ENCODE peak calls at places on chromosome 16, in eight cellular contexts. U is MM.1S; C is cardiac fibroblast; B is activated T-cell treated with anti-CD3 and anti-CD28 coated beads, Interleukin-2, amount 50 U/mL, for 4 hours; Z is skeletal muscle cell; Q is T-helper 17 cell; D is activated effector memory CD4-positive, alpha-beta T cell treated with anti-CD3 and anti-CD28 coated beads, Interleukin-2, amount 50 U/mL, for 16 hours; O is PC-3. E is an unnamed sample.

GRCh38 chr16:19203374-19203966 is 35.4 kb downstream of the SYT17 start:
- DNase-seq in U (no peak), O (no peak), B (no peak), Z (no peak), D (no peak), C (no peak), Q (no peak), E (no peak)

GRCh38 chr16:87284183-87284582 is 33.0 kb downstream of the C16orf95 start:
- DNase-seq in Z (no peak), U (no peak), O (no peak), C (no peak), D (no peak), B (no peak), Q (no peak), E (no peak)

GRCh38 chr16:14527411-14528044 is 102.5 kb downstream of the PARN start:
- DNase-seq in B (no peak), D (no peak), U (no peak), Z (peak; percentile 67), Q (no peak), O (no peak), C (peak; percentile 92), E (no peak)

GRCh38 chr16:4684763-4685162 is 8.6 kb upstream of the NUDT16L1 start:
- DNase-seq in Z (no peak), U (no peak), C (no peak), O (peak; percentile 10), Q (no peak), B (no peak), D (no peak), E (no peak)

GRCh38 chr16:69057400-69058378 is 47.8 kb upstream of the HAS3 start:
- DNase-seq in C (peak; percentile 78), O (peak; percentile 93), B (no peak), D (no peak), Q (no peak), U (peak; percentile 27), Z (peak; percentile 83), E (peak; percentile 45)

GRCh38 chr16:1706386-1707192 is 594 bp downstream of the MAPK8IP3 start:
- DNase-seq in O (no peak), C (peak; percentile 34), B (peak; percentile 50), Q (no peak), U (no peak), D (peak; percentile 79), Z (no peak), E (peak; percentile 32)

GRCh38 chr16:4481526-4481925 is 5.3 kb downstream of the HMOX2 start:
- DNase-seq in Z (no peak), C (no peak), B (no peak), D (no peak), O (no peak), U (no peak), Q (no peak), E (no peak)

GRCh38 chr16:825298-826061 is 24.9 kb upstream of the GNG13 start:
- DNase-seq in O (no peak), D (no peak), B (no peak), Q (no peak), U (no peak), C (no peak), Z (no peak), E (peak; percentile 48)

GRCh38 chr16:88634141-88634993 is 4.0 kb upstream of the IL17C start:
- DNase-seq in C (peak; percentile 44), D (peak; percentile 85), Q (peak; percentile 47), Z (no peak), U (peak; percentile 42), B (peak; percentile 43), O (no peak), E (no peak)

GRCh38 chr16:20347666-20348364 is 4.7 kb downstream of the UMOD start:
- DNase-seq in Q (no peak), O (no peak), U (no peak), C (no peak), B (no peak), D (no peak), Z (no peak), E (no peak)

GRCh38 chr16:86142801-86143236 is 243.9 kb downstream of the IRF8 start:
- DNase-seq in B (no peak), Z (no peak), C (no peak), Q (no peak), D (no peak), U (no peak), O (no peak), E (no peak)

GRCh38 chr16:47528431-47528830 is 67.3 kb downstream of the PHKB start:
- DNase-seq in U (no peak), D (no peak), B (no peak), C (no peak), Z (no peak), Q (no peak), O (no peak), E (no peak)

GRCh38 chr16:85057948-85058347 is 30.4 kb downstream of the KIAA0513 start:
- DNase-seq in B (no peak), U (no peak), Q (no peak), C (no peak), D (no peak), Z (no peak), O (no peak), E (no peak)

GRCh38 chr16:68275611-68276191 is 11.4 kb downstream of the SLC7A6 start:
- DNase-seq in Q (no peak), D (peak; percentile 76), U (peak; percentile 80), C (no peak), Z (no peak), B (peak; percentile 27), O (no peak), E (no peak)

GRCh38 chr16:11340710-11341109 is 4.5 kb upstream of the RMI2 start:
- DNase-seq in Z (no peak), U (no peak), B (no peak), O (no peak), D (no peak), Q (no peak), C (no peak), E (no peak)

GRCh38 chr16:67277294-67277998 is 1.9 kb upstream of the PLEKHG4 start:
- DNase-seq in C (peak; percentile 98), O (peak; percentile 91), D (no peak), Z (peak; percentile 99), U (no peak), B (no peak), Q (no peak), E (no peak)

GRCh38 chr16:2860826-2861567 is 3.0 kb upstream of the PRSS22 start:
- DNase-seq in Q (no peak), B (no peak), O (peak; percentile 80), U (no peak), Z (no peak), D (no peak), C (no peak), E (no peak)

GRCh38 chr16:66222756-66223155 is 143.7 kb upstream of the CDH5 start:
- DNase-seq in B (no peak), Q (no peak), C (no peak), U (no peak), O (no peak), Z (no peak), D (no peak), E (no peak)

GRCh38 chr16:89210904-89211515 is 6.5 kb upstream of the ZNF778 start:
- DNase-seq in O (no peak), C (no peak), Q (no peak), U (no peak), D (no peak), Z (no peak), B (no peak), E (no peak)

GRCh38 chr16:19578378-19578851 is 22.9 kb downstream of the VPS35L start:
- DNase-seq in C (peak; percentile 20), O (no peak), Z (no peak), U (no peak), B (no peak), D (no peak), Q (no peak), E (no peak)

GRCh38 chr16:87366288-87366687 is 17.3 kb downstream of the FBXO31 start:
- DNase-seq in Z (no peak), U (no peak), O (no peak), Q (no peak), C (no peak), B (no peak), D (no peak), E (no peak)

GRCh38 chr16:11135167-11135973 is 120.6 kb downstream of the SOCS1 start:
- DNase-seq in Z (no peak), C (peak; percentile 61), U (no peak), B (no peak), D (no peak), Q (no peak), O (peak; percentile 49), E (no peak)

GRCh38 chr16:2474877-2475412 is at the start of gene TBC1D24:
- DNase-seq in B (peak; percentile 71), C (peak; percentile 87), U (peak; percentile 92), D (peak; percentile 93), Q (peak; percentile 77), O (peak; percentile 83), Z (peak; percentile 25), E (peak; percentile 91)

GRCh38 chr16:89010210-89010925 is 33.4 kb upstream of the CBFA2T3 start:
- DNase-seq in U (no peak), O (no peak), C (no peak), D (no peak), B (no peak), Q (no peak), Z (no peak), E (no peak)

GRCh38 chr16:69294051-69294450 is 17.1 kb upstream of the VPS4A start:
- DNase-seq in O (no peak), C (no peak), B (no peak), Z (no peak), D (no peak), Q (no peak), U (no peak), E (no peak)

GRCh38 chr16:11794447-11794846 is 2.6 kb downstream of the ZC3H7A start:
- DNase-seq in O (no peak), D (no peak), B (no peak), C (no peak), Z (no peak), U (no peak), Q (no peak), E (no peak)

GRCh38 chr16:23025692-23026305 is 123.5 kb downstream of the USP31 start:
- DNase-seq in C (no peak), Q (no peak), B (no peak), O (peak; percentile 1), D (no peak), U (no peak), Z (no peak), E (no peak)

GRCh38 chr16:88927661-88928060 is 49.3 kb downstream of the CBFA2T3 start:
- DNase-seq in Q (no peak), C (no peak), U (no peak), O (no peak), D (no peak), B (no peak), Z (no peak), E (no peak)

GRCh38 chr16:79703066-79703465 is 102.5 kb upstream of the MAF start:
- DNase-seq in U (no peak), O (no peak), Q (no peak), D (no peak), B (no peak), Z (no peak), C (no peak), E (no peak)

E was measured in A673.